ENCODE peak calls at places on chromosomes 3 and 15, in four cellular contexts. E is mammary epithelial cell; Q is anterior cingulate cortex; Y is stimulated activated CD8-positive, alpha-beta memory T cell treated with anti-CD3 and anti-CD28 coated beads, Interleukin-15, amount 100 ng/mL, for 4 hours. F is an unnamed sample.

GRCh38 chr15:52143862-52144261 is 31.3 kb upstream of the BCL2L10 start:
- DNase-seq in E (peak; percentile 35), Q (no peak), Y (no peak), F (no peak)

GRCh38 chr3:195212749-195213085 is 58.2 kb downstream of the XXYLT1 start:
- DNase-seq in E (no peak), Q (no peak), Y (no peak), F (peak; percentile 9)

GRCh38 chr3:154615451-154615850 is 185.5 kb upstream of the GPR149 start:
- DNase-seq in E (no peak), Q (no peak), Y (no peak), F (no peak)

GRCh38 chr3:14371573-14372474 is 30.6 kb upstream of the SLC6A6 start:
- DNase-seq in E (peak; percentile 52), Q (peak; percentile 16), Y (no peak), F (no peak)

GRCh38 chr3:168431436-168431835 is 335.7 kb upstream of the GOLIM4 start:
- DNase-seq in E (no peak), Q (no peak), Y (no peak), F (no peak)

GRCh38 chr3:42190701-42191442 is 75.1 kb downstream of the CCK start:
- DNase-seq in E (peak; percentile 51), Q (peak; percentile 29), Y (peak; percentile 28), F (peak; percentile 76)

GRCh38 chr3:174620138-174620537 is 239.0 kb upstream of the NAALADL2 start:
- DNase-seq in E (peak; percentile 9), Q (no peak), Y (no peak), F (no peak)

GRCh38 chr15:98712845-98713584 is 64.7 kb downstream of the IGF1R start:
- DNase-seq in E (no peak), Q (no peak), Y (no peak), F (no peak)

GRCh38 chr15:97235285-97235985 is 725.1 kb upstream of the ARRDC4 start:
- DNase-seq in E (peak; percentile 35), Q (no peak), Y (no peak), F (no peak)

GRCh38 chr15:98000249-98001203 is 40.0 kb downstream of the ARRDC4 start:
- DNase-seq in E (peak; percentile 93), Q (no peak), Y (no peak), F (no peak)

GRCh38 chr3:63937661-63938651 is 25.8 kb upstream of the SCAANT1 start:
- DNase-seq in E (peak; percentile 84), Q (no peak), Y (no peak), F (no peak)

GRCh38 chr3:123313889-123314288 is 112.1 kb downstream of the SEC22A start:
- DNase-seq in E (no peak), Q (no peak), Y (no peak), F (no peak)

GRCh38 chr3:140523600-140523999 is 154.3 kb upstream of the TRIM42 start:
- DNase-seq in E (no peak), Q (no peak), Y (no peak), F (no peak)

GRCh38 chr15:31452595-31453557 is 126.2 kb downstream of the KLF13 start:
- DNase-seq in E (no peak), Q (no peak), Y (no peak), F (no peak)

F was measured in dorsolateral prefrontal cortex.